ENCODE peak calls at places on chromosomes 2 and 18, in five cellular contexts. Q is epithelial cell of esophagus, R is astrocyte of the hippocampus, F is GM23248, T is AG10803. D is an unnamed sample.

GRCh38 chr18:13513015-13513414 is 213.3 kb downstream of the FAM210A start:
- DNase-seq in Q (no peak), R (peak), F (no peak), T (peak), D (no peak)

GRCh38 chr2:222423632-222424280 is 587 bp upstream of the SGPP2 start:
- DNase-seq in Q (peak), R (peak), F (no peak), T (no peak), D (no peak)

GRCh38 chr2:160091381-160091780 is 29.0 kb upstream of the PLA2R1 start:
- DNase-seq in Q (peak), R (peak), F (peak), T (peak), D (no peak)

GRCh38 chr18:9133225-9133624 is 3.4 kb upstream of the ANKRD12 start:
- DNase-seq in Q (peak), R (no peak), F (no peak), T (no peak), D (no peak)

GRCh38 chr2:177692828-177693269 is 300.3 kb downstream of the AGPS start:
- DNase-seq in Q (peak), R (peak), F (peak), T (peak), D (no peak)

GRCh38 chr2:146388757-146389156 is 1456.1 kb upstream of the ACVR2A start:
- DNase-seq in Q (no peak), R (peak), F (no peak), T (no peak), D (no peak)

GRCh38 chr2:120765911-120766757 is 30.5 kb downstream of the GLI2 start:
- DNase-seq in Q (no peak), R (peak), F (peak), T (peak), D (peak)

GRCh38 chr2:120267348-120267747 is 14.7 kb downstream of the RALB start:
- DNase-seq in Q (no peak), R (no peak), F (no peak), T (no peak), D (no peak)

GRCh38 chr2:147739531-147739930 is 105.3 kb upstream of the ACVR2A start:
- DNase-seq in Q (peak), R (peak), F (peak), T (no peak), D (no peak)

GRCh38 chr2:236872971-236873370 is 212.7 kb upstream of the COPS8 start:
- DNase-seq in Q (peak), R (no peak), F (no peak), T (no peak), D (peak)

GRCh38 chr18:7775848-7776247 is 208.7 kb downstream of the PTPRM start:
- DNase-seq in Q (no peak), R (no peak), F (no peak), T (no peak), D (no peak)